ENCODE peak calls at places on chromosome 11, in nine cellular contexts. One of them, this sample, is unnamed.

GRCh38 chr11:128784059-128784804 is 82.9 kb downstream of the KCNJ1 start:
- DNase-seq in renal cortical epithelial cell: no peak
- DNase-seq in foreskin fibroblast: no peak
- DNase-seq in fibroblast of villous mesenchyme: no peak
- DNase-seq in NCI-H2081: no peak
- DNase-seq in NCI-H345: peak
- DNase-seq in B cell: no peak
- DNase-seq in left cardiac atrium: no peak
- DNase-seq in GM19239: no peak
- DNase-seq in this sample: peak

GRCh38 chr11:48148749-48149148 is 67.9 kb upstream of the OR4B1 start:
- DNase-seq in fibroblast of villous mesenchyme: no peak
- DNase-seq in B cell: no peak
- DNase-seq in foreskin fibroblast: no peak
- DNase-seq in NCI-H2081: no peak
- DNase-seq in GM19239: no peak
- DNase-seq in NCI-H345: no peak
- DNase-seq in left cardiac atrium: no peak
- DNase-seq in renal cortical epithelial cell: peak
- DNase-seq in this sample: no peak

GRCh38 chr11:86861810-86862209 is 61.5 kb downstream of the PRSS23 start:
- DNase-seq in renal cortical epithelial cell: no peak
- DNase-seq in B cell: no peak
- DNase-seq in foreskin fibroblast: no peak
- DNase-seq in left cardiac atrium: no peak
- DNase-seq in GM19239: no peak
- DNase-seq in NCI-H2081: no peak
- DNase-seq in fibroblast of villous mesenchyme: no peak
- DNase-seq in NCI-H345: no peak
- DNase-seq in this sample: no peak

GRCh38 chr11:3128356-3129180 is 36.5 kb downstream of the OSBPL5 start:
- DNase-seq in left cardiac atrium: peak
- DNase-seq in foreskin fibroblast: no peak
- DNase-seq in fibroblast of villous mesenchyme: no peak
- DNase-seq in NCI-H345: no peak
- DNase-seq in B cell: peak
- DNase-seq in renal cortical epithelial cell: no peak
- DNase-seq in GM19239: no peak
- DNase-seq in NCI-H2081: no peak
- DNase-seq in this sample: no peak

GRCh38 chr11:47489395-47489755 is 40.4 kb upstream of the RAPSN start:
- DNase-seq in B cell: no peak
- DNase-seq in fibroblast of villous mesenchyme: peak
- DNase-seq in GM19239: no peak
- DNase-seq in renal cortical epithelial cell: no peak
- DNase-seq in NCI-H2081: no peak
- DNase-seq in NCI-H345: no peak
- DNase-seq in foreskin fibroblast: peak
- DNase-seq in left cardiac atrium: no peak
- DNase-seq in this sample: no peak

GRCh38 chr11:73217131-73217809 is 811 bp upstream of the P2RY2 start:
- DNase-seq in left cardiac atrium: no peak
- DNase-seq in renal cortical epithelial cell: no peak
- DNase-seq in NCI-H345: no peak
- DNase-seq in fibroblast of villous mesenchyme: no peak
- DNase-seq in NCI-H2081: no peak
- DNase-seq in foreskin fibroblast: no peak
- DNase-seq in B cell: no peak
- DNase-seq in GM19239: no peak
- DNase-seq in this sample: no peak

GRCh38 chr11:57320719-57321387 is 3.9 kb downstream of the TNKS1BP1 start:
- DNase-seq in NCI-H2081: no peak
- DNase-seq in GM19239: no peak
- DNase-seq in fibroblast of villous mesenchyme: peak
- DNase-seq in renal cortical epithelial cell: no peak
- DNase-seq in left cardiac atrium: no peak
- DNase-seq in NCI-H345: no peak
- DNase-seq in foreskin fibroblast: no peak
- DNase-seq in B cell: no peak
- DNase-seq in this sample: no peak

GRCh38 chr11:19089421-19089820 is 27.5 kb upstream of the ZDHHC13 start:
- DNase-seq in GM19239: no peak
- DNase-seq in left cardiac atrium: no peak
- DNase-seq in renal cortical epithelial cell: peak
- DNase-seq in B cell: no peak
- DNase-seq in NCI-H2081: no peak
- DNase-seq in foreskin fibroblast: no peak
- DNase-seq in NCI-H345: no peak
- DNase-seq in fibroblast of villous mesenchyme: no peak
- DNase-seq in this sample: no peak

GRCh38 chr11:2826679-2827056 is 58.9 kb downstream of the CDKN1C start:
- DNase-seq in B cell: no peak
- DNase-seq in fibroblast of villous mesenchyme: no peak
- DNase-seq in left cardiac atrium: no peak
- DNase-seq in GM19239: no peak
- DNase-seq in renal cortical epithelial cell: no peak
- DNase-seq in NCI-H2081: no peak
- DNase-seq in NCI-H345: no peak
- DNase-seq in foreskin fibroblast: no peak
- DNase-seq in this sample: no peak

GRCh38 chr11:122242731-122243130 is 126.7 kb upstream of the BLID start:
- DNase-seq in GM19239: no peak
- DNase-seq in fibroblast of villous mesenchyme: no peak
- DNase-seq in B cell: no peak
- DNase-seq in left cardiac atrium: no peak
- DNase-seq in NCI-H2081: no peak
- DNase-seq in NCI-H345: no peak
- DNase-seq in foreskin fibroblast: peak
- DNase-seq in renal cortical epithelial cell: no peak
- DNase-seq in this sample: no peak

GRCh38 chr11:26632691-26633159 is 60.7 kb upstream of the MUC15 start:
- DNase-seq in NCI-H2081: no peak
- DNase-seq in foreskin fibroblast: no peak
- DNase-seq in fibroblast of villous mesenchyme: no peak
- DNase-seq in B cell: no peak
- DNase-seq in left cardiac atrium: no peak
- DNase-seq in GM19239: no peak
- DNase-seq in renal cortical epithelial cell: no peak
- DNase-seq in NCI-H345: no peak
- DNase-seq in this sample: no peak

GRCh38 chr11:69700278-69701140 is 3.3 kb downstream of the FGF19 start:
- DNase-seq in fibroblast of villous mesenchyme: peak
- DNase-seq in foreskin fibroblast: peak
- DNase-seq in NCI-H2081: no peak
- DNase-seq in GM19239: no peak
- DNase-seq in B cell: no peak
- DNase-seq in NCI-H345: peak
- DNase-seq in renal cortical epithelial cell: peak
- DNase-seq in left cardiac atrium: peak
- DNase-seq in this sample: no peak

GRCh38 chr11:61950035-61950547 is at the start of gene BEST1:
- DNase-seq in foreskin fibroblast: no peak
- DNase-seq in NCI-H2081: no peak
- DNase-seq in left cardiac atrium: no peak
- DNase-seq in NCI-H345: no peak
- DNase-seq in renal cortical epithelial cell: no peak
- DNase-seq in fibroblast of villous mesenchyme: no peak
- DNase-seq in B cell: no peak
- DNase-seq in GM19239: no peak
- DNase-seq in this sample: no peak

GRCh38 chr11:132202621-132203020 is 832.2 kb downstream of the NTM start:
- DNase-seq in foreskin fibroblast: peak
- DNase-seq in GM19239: no peak
- DNase-seq in NCI-H2081: no peak
- DNase-seq in B cell: no peak
- DNase-seq in renal cortical epithelial cell: no peak
- DNase-seq in NCI-H345: no peak
- DNase-seq in fibroblast of villous mesenchyme: no peak
- DNase-seq in left cardiac atrium: no peak
- DNase-seq in this sample: no peak

GRCh38 chr11:66745356-66746235 is 16.6 kb upstream of the SPTBN2 start:
- DNase-seq in GM19239: peak
- DNase-seq in fibroblast of villous mesenchyme: no peak
- DNase-seq in foreskin fibroblast: peak
- DNase-seq in B cell: peak
- DNase-seq in left cardiac atrium: no peak
- DNase-seq in renal cortical epithelial cell: no peak
- DNase-seq in NCI-H2081: peak
- DNase-seq in NCI-H345: peak
- DNase-seq in this sample: peak

GRCh38 chr11:68314886-68315580 is 2.6 kb downstream of the LRP5 start:
- DNase-seq in fibroblast of villous mesenchyme: peak
- DNase-seq in foreskin fibroblast: no peak
- DNase-seq in renal cortical epithelial cell: peak
- DNase-seq in NCI-H2081: no peak
- DNase-seq in left cardiac atrium: no peak
- DNase-seq in GM19239: no peak
- DNase-seq in B cell: no peak
- DNase-seq in NCI-H345: no peak
- DNase-seq in this sample: no peak

This sample was measured in NCI-H1436.